ENCODE peak calls at places on chromosomes 11 and 22, in four cellular contexts. M, C, E and I are unnamed samples.

GRCh38 chr11:45650166-45651095 is 15.0 kb downstream of the CHST1 start:
- DNase-seq in M (no peak), C (no peak), E (no peak), I (no peak)

GRCh38 chr11:122721964-122722266 is 66.4 kb downstream of the UBASH3B start:
- DNase-seq in M (no peak), C (no peak), E (peak; percentile 70), I (peak; percentile 65)

GRCh38 chr11:71238285-71238875 is 14.0 kb downstream of the SHANK2 start:
- DNase-seq in M (no peak), C (no peak), E (no peak), I (no peak)

GRCh38 chr11:35617687-35618496 is at the start of gene FJX1:
- DNase-seq in M (peak; percentile 81), C (peak; percentile 76), E (peak; percentile 83), I (peak; percentile 20)

GRCh38 chr11:10505278-10506012 is 35.5 kb downstream of the RNF141 start:
- DNase-seq in M (no peak), C (no peak), E (peak; percentile 65), I (no peak)

GRCh38 chr11:131624526-131624925 is 254.1 kb downstream of the NTM start:
- DNase-seq in M (no peak), C (no peak), E (no peak), I (no peak)

GRCh38 chr11:27619039-27619438 is 81.2 kb downstream of the BDNF start:
- DNase-seq in M (no peak), C (no peak), E (no peak), I (no peak)

GRCh38 chr11:8206251-8207079 is 37.6 kb upstream of the RIC3 start:
- DNase-seq in M (no peak), C (no peak), E (peak; percentile 95), I (peak; percentile 73)

GRCh38 chr11:75202195-75202594 is 38.4 kb upstream of the TPBGL start:
- DNase-seq in M (no peak), C (no peak), E (no peak), I (no peak)

GRCh38 chr11:118914178-118914918 is 11.4 kb downstream of the BCL9L start:
- DNase-seq in M (no peak), C (no peak), E (no peak), I (peak; percentile 43)
- TF ChIP-seq MAX in M (peak; percentile 48), C (no peak), E (no peak), I (peak; percentile 65)

GRCh38 chr11:86246293-86246675 is 1.7 kb downstream of the EED start:
- DNase-seq in M (no peak), C (no peak), E (no peak), I (no peak)

GRCh38 chr11:86247608-86248007 is 3.1 kb downstream of the EED start:
- DNase-seq in M (no peak), C (no peak), E (no peak), I (no peak)

GRCh38 chr11:86244522-86245368 is at the start of gene EED:
- DNase-seq in M (peak; percentile 87), C (peak; percentile 97), E (peak; percentile 95), I (peak; percentile 100)

GRCh38 chr11:86244063-86244521 is 461 bp upstream of the EED start:
- DNase-seq in M (peak; percentile 93), C (peak; percentile 89), E (no peak), I (peak; percentile 96)

GRCh38 chr11:86245369-86246292 is 1.1 kb downstream of the EED start:
- DNase-seq in M (peak; percentile 14), C (no peak), E (peak; percentile 37), I (peak; percentile 58)
- TF ChIP-seq MAX in M (no peak), C (no peak), E (no peak), I (no peak)

DNA sequence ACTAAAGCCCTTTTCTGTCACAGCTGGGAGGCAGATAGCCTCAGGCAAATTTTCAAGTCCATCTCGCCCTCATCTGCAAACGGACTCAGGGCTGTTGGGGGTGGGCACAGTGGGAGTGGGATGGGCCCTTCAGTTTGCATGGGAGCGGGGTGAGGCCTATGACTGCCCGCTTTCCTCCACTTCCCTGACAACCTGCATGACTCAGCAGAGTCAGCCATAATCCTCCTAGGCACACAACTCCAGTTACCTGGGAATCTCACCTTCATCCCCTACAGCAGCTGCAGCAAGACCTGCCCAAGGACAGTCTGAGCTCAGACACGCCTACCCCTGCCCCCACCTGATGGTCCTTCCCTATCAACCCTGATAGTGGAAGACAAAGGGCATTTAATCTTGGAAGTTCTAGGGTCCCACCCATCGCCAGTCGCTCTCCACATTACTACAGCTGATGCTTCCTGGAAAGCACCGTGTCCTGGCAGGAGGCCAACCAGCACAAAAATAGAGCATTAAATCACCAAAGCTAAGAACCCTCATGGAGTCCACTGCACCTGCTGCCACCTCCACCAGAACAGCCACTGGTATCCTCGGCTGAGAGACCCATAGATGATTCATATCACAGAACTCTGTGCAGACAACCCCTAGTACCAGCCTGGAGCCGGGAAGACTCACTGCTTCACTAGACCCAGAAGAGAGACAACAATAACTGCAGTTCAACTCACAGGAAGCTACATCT is 319.3 kb downstream of the DCDC1 start:
- DNase-seq in M (no peak), C (no peak), E (no peak), I (no peak)
- TF ChIP-seq MAX in M (no peak), C (no peak), E (no peak), I (no peak)

GRCh38 chr22:30421695-30422480 is 3.7 kb upstream of the MTFP1 start:
- DNase-seq in M (no peak), C (no peak), E (peak; percentile 76), I (no peak)

GRCh38 chr22:30424471-30425326 is 869 bp upstream of the MTFP1 start:
- DNase-seq in M (no peak), C (no peak), E (no peak), I (no peak)

GRCh38 chr22:30422481-30423295 is 2.9 kb upstream of the MTFP1 start:
- DNase-seq in M (peak; percentile 75), C (peak; percentile 46), E (peak; percentile 60), I (peak; percentile 74)

GRCh38 chr22:30423959-30424380 is 1.6 kb upstream of the MTFP1 start:
- DNase-seq in M (peak; percentile 95), C (peak; percentile 98), E (peak; percentile 100), I (peak; percentile 99)

GRCh38 chr22:30423296-30423958 is 2.1 kb upstream of the MTFP1 start:
- DNase-seq in M (no peak), C (peak; percentile 76), E (no peak), I (peak; percentile 63)
- TF ChIP-seq MAX in M (peak; percentile 61), C (peak; percentile 69), E (no peak), I (no peak)